ENCODE peak calls at places on chromosomes 2 and 18, in five cellular contexts. E, I, G, B and U are unnamed samples. For H3K4me1, the result is how much of the 10 kb centered on the place peaks cover.

GRCh38 chr18:12426924-12427323 is 19.2 kb downstream of the PRELID3A start:
- DNase-seq in G (no peak), I (no peak), B (no peak), E (no peak), U (no peak)

GRCh38 chr18:58048243-58048642 is 4.2 kb downstream of the NEDD4L start:
- DNase-seq in B (no peak), G (no peak), I (no peak), E (no peak), U (no peak)

GRCh38 chr2:40200516-40200915 is 251.4 kb downstream of the SLC8A1 start:
- DNase-seq in G (no peak), B (no peak), E (no peak), I (no peak), U (no peak)

GRCh38 chr2:28360742-28361293 is 31.8 kb upstream of the FOSL2 start:
- DNase-seq in I (no peak), B (no peak), E (no peak), G (no peak), U (no peak)

GRCh38 chr2:215609089-215610032 is 173.5 kb upstream of the FN1 start:
- DNase-seq in E (no peak), G (no peak), I (no peak), B (no peak), U (no peak)

GRCh38 chr18:2304378-2305175 is 266.7 kb downstream of the METTL4 start:
- DNase-seq in I (no peak), G (no peak), B (no peak), E (no peak), U (no peak)

GRCh38 chr2:120360307-120360855 is 14.4 kb downstream of the INHBB start:
- DNase-seq in E (no peak), G (no peak), B (no peak), I (no peak), U (no peak)

GRCh38 chr2:27306657-27307544 is 1.3 kb downstream of the UCN start:
- DNase-seq in B (no peak), I (no peak), G (no peak), E (no peak), U (no peak)

GRCh38 chr18:49647496-49648168 is 85.8 kb downstream of the LIPG start:
- DNase-seq in I (no peak), E (no peak), G (no peak), B (no peak), U (no peak)

GRCh38 chr18:73945130-73945792 is 202.4 kb downstream of the FBXO15 start:
- DNase-seq in I (no peak), E (no peak), G (no peak), B (no peak), U (no peak)

GRCh38 chr2:72685666-72686065 is 140.2 kb downstream of the EXOC6B start:
- DNase-seq in I (no peak), B (no peak), E (no peak), G (no peak), U (no peak)

GRCh38 chr18:75218524-75218923 is 7.9 kb downstream of the TSHZ1 start:
- DNase-seq in G (no peak), E (no peak), B (no peak), I (no peak), U (no peak)

GRCh38 chr2:2890901-2891300 is 486.7 kb downstream of the EIPR1 start:
- DNase-seq in B (no peak), E (no peak), G (no peak), I (no peak), U (no peak)

GRCh38 chr18:61589053-61589723 is 256.0 kb downstream of the CDH20 start:
- DNase-seq in I (no peak), B (no peak), E (no peak), G (no peak), U (no peak)

GRCh38 chr2:64792310-64792709 is 138.6 kb upstream of the SERTAD2 start:
- DNase-seq in B (no peak), I (no peak), E (no peak), G (peak), U (no peak)

GRCh38 chr2:111069722-111070121 is 51.0 kb upstream of the BCL2L11 start:
- DNase-seq in G (no peak), I (no peak), B (no peak), E (no peak), U (no peak)

GRCh38 chr2:69046221-69046662 is 33.3 kb downstream of the ANTXR1 start:
- DNase-seq in I (no peak), G (peak), B (no peak), E (no peak), U (no peak)

GRCh38 chr2:127649100-127649611 is 3.2 kb downstream of the GPR17 start:
- DNase-seq in I (no peak), G (no peak), B (no peak), E (no peak), U (no peak)
- TF ChIP-seq ZNF274 in I (no peak), G (no peak), B (no peak), E (no peak), U (no peak)

GRCh38 chr18:79520473-79521390 is 125.0 kb downstream of the NFATC1 start:
- DNase-seq in I (no peak), E (no peak), B (no peak), G (no peak), U (no peak)
- H3K4me1 ChIP-seq in I (under half), E (under half), B (under half), G (under half), U (under half)

GRCh38 chr2:237859082-237859433 is 365 bp upstream of the RAMP1 start:
- DNase-seq in B (no peak), E (no peak), I (no peak), G (no peak), U (no peak)

GRCh38 chr2:237858294-237859081 is 935 bp upstream of the RAMP1 start:
- DNase-seq in B (peak), I (peak), G (peak), E (no peak), U (peak)

GRCh38 chr2:237860273-237860935 is 981 bp downstream of the RAMP1 start:
- DNase-seq in B (no peak), I (no peak), G (no peak), E (no peak), U (no peak)

GRCh38 chr2:237857791-237858190 is 1.6 kb upstream of the RAMP1 start:
- DNase-seq in E (no peak), G (no peak), I (no peak), B (no peak), U (no peak)

GRCh38 chr2:237859533-237860272 is at the start of gene RAMP1:
- DNase-seq in I (no peak), G (no peak), E (no peak), B (no peak), U (no peak)
- H3K9ac ChIP-seq in I (no peak), G (no peak), E (peak), B (no peak), U (peak)

DNA sequence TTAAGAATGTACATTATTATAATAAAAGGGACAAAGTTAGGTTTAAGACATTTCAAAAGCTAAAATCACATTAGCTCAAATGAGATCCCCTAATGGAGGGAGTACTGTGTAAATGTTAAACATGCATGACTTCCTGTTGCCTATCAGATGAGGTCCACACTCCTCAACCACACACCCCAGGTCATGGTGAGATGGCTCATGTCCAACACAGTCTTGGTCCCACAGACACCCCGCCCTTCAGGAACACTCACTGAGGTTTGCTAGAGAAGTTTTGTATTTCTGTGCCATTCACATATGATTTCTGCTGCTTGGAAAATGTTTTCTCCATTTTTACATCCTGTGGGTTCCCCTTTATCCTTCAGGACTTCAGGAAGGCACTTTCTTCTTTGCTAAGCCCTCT is 491.0 kb downstream of the SOX11 start:
- DNase-seq in G (no peak), E (no peak), B (no peak), I (no peak), U (no peak)
- TF ChIP-seq ZNF274 in G (no peak), E (no peak), B (no peak), I (no peak), U (no peak)

GRCh38 chr2:203876328-203876727 is 8.8 kb downstream of the CTLA4 start:
- DNase-seq in G (no peak), I (no peak), E (no peak), B (no peak), U (no peak)
- H3K4me1 ChIP-seq in G (under half), I (under half), E (under half), B (under half), U (under half)